ENCODE peak calls at places on chromosomes 16 and 17, in six cellular contexts. I is mesenchymal stem cell, P is IMR-90, J is neuronal stem cell, Q is H1, Z is trophoblast cell. U is an unnamed sample.
A peak's percentile ranks its signal among the peaks of the same experiment; 100 is the strongest.

GRCh38 chr16:84044108-84044488 is 1.5 kb upstream of the SLC38A8 start:
- DNase-seq in Q (peak; percentile 19), Z (peak; percentile 20), P (peak; percentile 28), J (no peak), I (peak; percentile 38), U (peak; percentile 68)

GRCh38 chr17:51120357-51120738 is 320 bp downstream of the SPAG9 start:
- DNase-seq in Z (peak; percentile 56), I (no peak), Q (no peak), P (peak; percentile 14), J (no peak), U (no peak)

GRCh38 chr17:30236807-30237206 is 1.3 kb upstream of the SLC6A4 start:
- DNase-seq in Q (peak; percentile 19), Z (peak; percentile 80), J (peak; percentile 52), I (peak; percentile 41), P (no peak), U (peak; percentile 78)

GRCh38 chr16:12208341-12209035 is 232.0 kb downstream of the SNX29 start:
- DNase-seq in Q (no peak), J (no peak), P (no peak), Z (peak; percentile 37), I (no peak), U (no peak)

GRCh38 chr17:21296097-21297025 is 11.8 kb downstream of the MAP2K3 start:
- DNase-seq in Z (peak; percentile 75), J (no peak), I (no peak), Q (no peak), P (peak; percentile 40), U (no peak)

GRCh38 chr16:85142771-85143211 is 30.5 kb upstream of the CIBAR2 start:
- DNase-seq in Z (no peak), I (no peak), J (no peak), P (no peak), Q (no peak), U (no peak)

GRCh38 chr17:19755392-19755791 is 7.3 kb upstream of the ALDH3A1 start:
- DNase-seq in Z (no peak), J (no peak), I (no peak), P (no peak), Q (no peak), U (no peak)

GRCh38 chr16:10552998-10553491 is 27.4 kb downstream of the EMP2 start:
- DNase-seq in J (no peak), P (no peak), Q (no peak), I (no peak), Z (peak; percentile 85), U (peak; percentile 84)

GRCh38 chr17:65185686-65186382 is 48.7 kb downstream of the RGS9 start:
- DNase-seq in P (no peak), J (no peak), Q (no peak), I (no peak), Z (no peak), U (peak; percentile 64)

GRCh38 chr16:3113765-3114479 is 1.5 kb downstream of the ZNF205 start:
- DNase-seq in P (peak; percentile 56), J (no peak), Q (no peak), Z (peak; percentile 53), I (peak; percentile 38), U (no peak)

GRCh38 chr17:46916623-46917022 is 6.3 kb upstream of the GOSR2 start:
- DNase-seq in I (no peak), Z (no peak), J (no peak), P (no peak), Q (no peak), U (no peak)

GRCh38 chr17:19019041-19019941 is 14.7 kb upstream of the FAM83G start:
- DNase-seq in I (no peak), Z (no peak), P (no peak), J (no peak), Q (no peak), U (no peak)

DNA sequence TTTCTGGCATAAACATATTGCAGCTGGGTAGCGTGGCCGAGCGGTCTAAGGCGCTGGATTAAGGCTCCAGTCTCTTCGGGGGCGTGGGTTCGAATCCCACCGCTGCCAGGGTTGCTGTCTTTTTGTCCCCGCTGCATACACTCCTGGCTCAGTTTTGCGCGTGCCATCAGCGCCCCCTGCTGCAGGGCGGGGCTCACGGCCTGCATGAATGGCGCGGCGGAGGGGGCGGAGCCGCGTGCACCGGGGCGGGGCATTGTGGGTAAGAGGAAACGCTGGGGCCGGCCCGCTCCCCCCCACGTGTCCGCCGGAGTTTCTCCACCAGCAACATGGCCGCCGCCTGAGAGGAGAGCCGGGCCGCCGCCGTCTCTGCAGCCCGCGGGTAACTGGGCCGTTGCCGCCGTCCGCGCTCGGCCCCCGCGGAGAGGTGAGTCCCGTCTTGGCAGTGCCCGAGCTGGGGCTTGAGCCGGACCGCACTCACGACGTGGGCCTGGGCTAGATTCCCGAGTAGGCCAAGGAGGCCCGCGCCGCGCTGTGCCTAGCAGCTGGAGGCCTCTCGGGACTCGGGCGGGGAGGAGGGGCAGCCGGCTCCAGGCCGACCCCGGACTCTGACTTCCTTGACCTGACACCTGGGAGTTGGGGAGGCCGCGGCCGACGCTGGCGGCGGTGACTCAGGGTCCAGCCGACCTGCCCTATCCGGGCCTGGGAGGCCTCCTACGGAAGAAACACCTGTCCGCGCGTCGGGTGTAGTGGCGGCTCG is at the start of gene POLR3E:
- DNase-seq in J (peak; percentile 100), P (peak; percentile 95), I (peak; percentile 97), Q (peak; percentile 96), Z (peak; percentile 100), U (peak; percentile 98)
- H3K23ac ChIP-seq in J (no peak within 1 kb of the TSS), P (peak within 1 kb of the TSS; percentile 31), I (no peak within 1 kb of the TSS), Q (no peak within 1 kb of the TSS), Z (no peak within 1 kb of the TSS), U (no peak within 1 kb of the TSS)

GRCh38 chr16:69097425-69097824 is 8.0 kb upstream of the HAS3 start:
- DNase-seq in Q (no peak), I (no peak), J (no peak), P (no peak), Z (no peak), U (no peak)
- H4K91ac ChIP-seq in Q (peak overlapping the region; percentile 88), I (no peak overlapping the region), J (no peak overlapping the region), P (no peak overlapping the region), Z (no peak overlapping the region), U (no peak overlapping the region)

GRCh38 chr17:66372182-66372581 is 69.8 kb downstream of the PRKCA start:
- DNase-seq in I (no peak), J (no peak), P (no peak), Z (no peak), Q (no peak), U (no peak)

GRCh38 chr17:66371561-66371960 is 69.1 kb downstream of the PRKCA start:
- DNase-seq in Q (no peak), I (no peak), Z (no peak), P (no peak), J (no peak), U (no peak)

GRCh38 chr17:66367112-66367511 is 64.7 kb downstream of the PRKCA start:
- DNase-seq in Z (no peak), I (no peak), Q (no peak), P (no peak), J (no peak), U (no peak)

GRCh38 chr17:66373079-66373478 is 70.7 kb downstream of the PRKCA start:
- DNase-seq in P (no peak), Q (no peak), J (no peak), I (no peak), Z (no peak), U (no peak)

DNA sequence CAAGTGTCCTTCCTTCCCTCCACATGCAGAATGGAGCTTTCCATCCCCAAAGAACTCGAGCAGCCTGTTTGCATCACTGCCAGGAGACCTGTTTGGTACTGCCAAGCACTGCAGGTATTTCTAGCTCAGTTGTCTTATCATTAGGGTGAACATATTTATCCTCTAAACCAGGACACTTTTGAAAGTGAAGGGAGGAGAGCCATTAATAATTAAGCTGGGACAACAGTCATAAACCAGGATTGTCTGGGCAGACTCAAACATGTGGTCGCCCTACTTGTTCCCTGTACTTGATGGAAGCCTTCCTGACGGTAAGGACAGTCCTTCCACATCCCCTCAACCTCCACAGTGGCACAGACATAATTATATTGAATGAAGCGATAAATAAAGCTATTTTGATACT is 67.4 kb downstream of the PRKCA start:
- DNase-seq in P (no peak), J (no peak), I (no peak), Z (no peak), Q (no peak), U (no peak)
- H3K23ac ChIP-seq in P (no peak overlapping the region), J (no peak overlapping the region), I (no peak overlapping the region), Z (no peak overlapping the region), Q (no peak overlapping the region), U (no peak overlapping the region)

GRCh38 chr17:53607475-53607874 is 215.3 kb upstream of the KIF2B start:
- DNase-seq in Q (peak; percentile 44), J (no peak), Z (no peak), P (no peak), I (no peak), U (peak; percentile 75)
- H4K91ac ChIP-seq in Q (no peak overlapping the region), J (no peak overlapping the region), Z (no peak overlapping the region), P (no peak overlapping the region), I (no peak overlapping the region), U (no peak overlapping the region)

DNA sequence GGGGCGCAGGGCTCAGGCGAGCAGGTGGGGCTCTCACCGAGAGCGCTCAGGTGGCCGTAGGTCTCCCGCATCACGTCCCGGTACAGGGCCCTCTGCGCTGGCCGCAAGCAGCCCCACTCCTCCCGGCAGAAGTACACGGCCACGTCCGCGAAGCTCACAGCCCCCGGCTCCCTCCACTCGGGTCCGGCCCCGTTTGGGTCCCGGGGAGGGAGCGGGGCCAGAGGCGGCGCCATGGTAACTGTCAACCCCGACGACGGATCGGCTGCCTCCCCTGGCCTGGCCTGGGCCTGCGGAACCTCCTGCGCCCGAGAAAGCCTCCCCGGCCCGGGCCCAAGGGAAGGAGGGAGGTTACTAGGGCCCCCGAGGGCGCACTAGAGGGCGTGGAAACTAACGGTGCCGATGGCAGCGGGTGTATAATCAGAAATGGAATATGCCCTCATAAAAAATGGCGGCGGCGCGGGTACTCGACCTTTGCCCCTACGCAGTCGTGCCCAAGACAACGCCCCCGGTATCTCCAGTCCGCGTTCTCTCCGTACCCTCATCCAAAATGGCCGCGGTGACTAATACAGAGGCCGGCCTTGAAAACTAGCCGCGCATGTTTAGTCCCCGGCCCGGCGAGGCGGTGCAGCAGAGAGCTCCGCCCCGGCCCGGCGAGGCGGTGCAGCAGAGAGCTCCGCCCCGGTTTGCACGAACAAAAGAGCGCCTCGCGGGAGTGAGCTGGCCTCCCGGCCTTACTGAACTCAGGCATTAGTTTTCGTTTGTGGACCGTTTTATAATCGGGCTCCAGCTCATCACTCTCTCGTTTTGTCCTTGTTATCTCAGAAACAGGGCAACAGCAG is at the start of gene ZNF764:
- DNase-seq in P (peak; percentile 96), Q (peak; percentile 86), Z (peak; percentile 99), I (peak; percentile 98), J (peak; percentile 95), U (peak; percentile 97)
- H3K23ac ChIP-seq in P (peak within 1 kb of the TSS; percentile 83), Q (no peak within 1 kb of the TSS), Z (no peak within 1 kb of the TSS), I (peak within 1 kb of the TSS; percentile 91), J (peak within 1 kb of the TSS; percentile 96), U (no peak within 1 kb of the TSS)

U was measured in H9.